ENCODE peak calls at places on chromosomes 4 and X, in four cellular contexts. G is occipital lobe, Q is NCI-H748 treated with DMSO at 0.1 percent for 48 hours, R is T-helper 2 cell. I is an unnamed sample.

GRCh38 chrX:34879361-34879760 is 63.2 kb upstream of the FAM47B start:
- DNase-seq in G (no peak), Q (no peak), R (no peak), I (no peak)

GRCh38 chr4:105126311-105127153 is 20.1 kb upstream of the TET2 start:
- DNase-seq in G (no peak), Q (no peak), R (no peak), I (no peak)

GRCh38 chrX:111823068-111823467 is 52.9 kb upstream of the TRPC5OS start:
- DNase-seq in G (no peak), Q (no peak), R (no peak), I (no peak)

GRCh38 chrX:9466115-9466495 is 1.2 kb downstream of the TBL1X start:
- DNase-seq in G (no peak), Q (no peak), R (no peak), I (no peak)

GRCh38 chr4:27000820-27001219 is 140.2 kb downstream of the STIM2 start:
- DNase-seq in G (no peak), Q (no peak), R (no peak), I (no peak)

GRCh38 chr4:66294626-66295025 is 624.3 kb upstream of the EPHA5 start:
- DNase-seq in G (no peak), Q (no peak), R (no peak), I (no peak)

GRCh38 chr4:164440196-164440595 is 313.7 kb upstream of the SMIM31 start:
- DNase-seq in G (no peak), Q (no peak), R (no peak), I (no peak)

GRCh38 chrX:149495573-149496071 is 9.5 kb downstream of the IDS start:
- DNase-seq in G (no peak), Q (no peak), R (no peak), I (no peak)

GRCh38 chrX:136390921-136391320 is 90.2 kb downstream of the ADGRG4 start:
- DNase-seq in G (no peak), Q (no peak), R (no peak), I (no peak)

GRCh38 chr4:80732010-80732409 is 298.5 kb upstream of the BMP3 start:
- DNase-seq in G (no peak), Q (no peak), R (no peak), I (no peak)

GRCh38 chr4:82865592-82865991 is 25.4 kb downstream of the SEC31A start:
- DNase-seq in G (no peak), Q (no peak), R (no peak), I (no peak)

GRCh38 chr4:40629401-40630334 is at the start of gene RBM47:
- DNase-seq in G (peak), Q (peak), R (no peak), I (no peak)

GRCh38 chr4:157172011-157172410 is 48.5 kb upstream of the GRIA2 start:
- DNase-seq in G (no peak), Q (no peak), R (no peak), I (no peak)

GRCh38 chr4:85774000-85774399 is 299.1 kb downstream of the ARHGAP24 start:
- DNase-seq in G (no peak), Q (no peak), R (no peak), I (no peak)

GRCh38 chrX:44080083-44080482 is 106.9 kb upstream of the NDP start:
- DNase-seq in G (no peak), Q (no peak), R (no peak), I (no peak)

GRCh38 chr4:114654607-114655006 is 56.0 kb downstream of the UGT8 start:
- DNase-seq in G (no peak), Q (no peak), R (no peak), I (no peak)

GRCh38 chr4:124288706-124289486 is 423.6 kb downstream of the ANKRD50 start:
- DNase-seq in G (no peak), Q (no peak), R (no peak), I (no peak)

GRCh38 chrX:105120460-105120859 is 100.0 kb downstream of the TEX13A start:
- DNase-seq in G (no peak), Q (no peak), R (no peak), I (no peak)

GRCh38 chr4:108398326-108398725 is 222.1 kb upstream of the RPL34 start:
- DNase-seq in G (no peak), Q (no peak), R (no peak), I (no peak)

GRCh38 chrX:132444936-132445335 is 43.9 kb downstream of the MBNL3 start:
- DNase-seq in G (no peak), Q (no peak), R (no peak), I (no peak)